ENCODE peak calls at places on chromosome X, in seven cellular contexts. B is heart right ventricle; P is left ventricle myocardium superior; V is stimulated activated CD4-positive, alpha-beta T cell treated with anti-CD3 and anti-CD28 coated beads, Interleukin-2, amount 100 ng/mL, for 48 hours; U is fibroblast of mammary gland; D is mesenteric fat pad; X is occipital lobe. Y is an unnamed sample.
A peak's percentile ranks its signal among the peaks of the same experiment; 100 is the strongest.

GRCh38 chrX:118702741-118703140 is 24.7 kb upstream of the IL13RA1 start:
- DNase-seq in U (peak; percentile 6), V (no peak), B (no peak), P (no peak), D (no peak), X (no peak), Y (no peak)

GRCh38 chrX:2989565-2989964 is 16.8 kb upstream of the ARSH start:
- DNase-seq in P (no peak), B (no peak), D (no peak), X (no peak), V (no peak), U (no peak), Y (no peak)

GRCh38 chrX:78946178-78946896 is 1.1 kb downstream of the P2RY10 start:
- DNase-seq in D (no peak), U (no peak), V (no peak), P (no peak), B (no peak), X (no peak), Y (no peak)

GRCh38 chrX:68634649-68635227 is 12.7 kb upstream of the STARD8 start:
- DNase-seq in X (no peak), D (no peak), B (no peak), P (no peak), V (no peak), U (no peak), Y (no peak)

GRCh38 chrX:99705696-99706095 is 704.4 kb downstream of the PCDH19 start:
- DNase-seq in D (no peak), X (no peak), P (no peak), U (no peak), B (no peak), V (no peak), Y (peak; percentile 67)

GRCh38 chrX:110442631-110443030 is 84.0 kb downstream of the RTL9 start:
- DNase-seq in V (no peak), U (peak; percentile 36), D (no peak), P (no peak), X (no peak), B (no peak), Y (peak; percentile 62)

GRCh38 chrX:71111141-71111843 is at the start of gene IL2RG:
- DNase-seq in U (no peak), P (no peak), V (peak; percentile 55), X (no peak), D (no peak), B (no peak), Y (no peak)

GRCh38 chrX:1491851-1492349 is 39.2 kb upstream of the ASMTL start:
- DNase-seq in X (no peak), B (no peak), U (no peak), D (no peak), P (no peak), V (peak; percentile 50), Y (peak; percentile 36)

GRCh38 chrX:133005038-133005437 is 46.6 kb upstream of the HS6ST2 start:
- DNase-seq in X (no peak), D (no peak), B (no peak), U (peak; percentile 17), P (no peak), V (no peak), Y (peak; percentile 30)

GRCh38 chrX:2614911-2615310 is 76.2 kb upstream of the CD99 start:
- DNase-seq in V (no peak), D (no peak), P (no peak), U (peak; percentile 83), B (no peak), X (no peak), Y (no peak)

GRCh38 chrX:77298790-77299189 is 148.4 kb upstream of the FGF16 start:
- DNase-seq in B (no peak), P (no peak), U (no peak), D (no peak), V (no peak), X (no peak), Y (no peak)

GRCh38 chrX:105695451-105695850 is 126.9 kb upstream of the NRK start:
- DNase-seq in D (no peak), V (no peak), X (no peak), U (peak; percentile 77), B (no peak), P (no peak), Y (peak; percentile 65)

Y was measured in MCF 10A.